ENCODE peak calls at places on chromosomes 12 and 14, in five cellular contexts. D, J, K, O and Y are unnamed samples.

GRCh38 chr12:65121049-65121955 is at the start of gene WIF1:
- DNase-seq in D (no peak), K (peak), O (no peak), J (peak), Y (no peak)

GRCh38 chr14:44833376-44833775 is 128.4 kb downstream of the KLHL28 start:
- DNase-seq in K (no peak), O (no peak), J (peak), D (peak), Y (no peak)

GRCh38 chr12:89649139-89649538 is 59.5 kb downstream of the ATP2B1 start:
- DNase-seq in K (no peak), O (no peak), J (no peak), D (no peak), Y (no peak)

GRCh38 chr12:54229624-54230212 is 40.9 kb upstream of the SMUG1 start:
- DNase-seq in J (peak), D (peak), O (peak), K (no peak), Y (peak)

GRCh38 chr14:91284146-91284790 is 39.8 kb upstream of the GPR68 start:
- DNase-seq in D (peak), O (peak), K (no peak), J (peak), Y (peak)

GRCh38 chr14:99649219-99649618 is 4.3 kb downstream of the HHIPL1 start:
- DNase-seq in K (no peak), J (peak), D (peak), O (no peak), Y (no peak)

GRCh38 chr14:67187210-67187609 is 2.0 kb upstream of the GARIN2 start:
- DNase-seq in D (peak), J (peak), K (no peak), O (no peak), Y (peak)

GRCh38 chr14:96735509-96735908 is 61.7 kb upstream of the VRK1 start:
- DNase-seq in K (no peak), J (no peak), O (no peak), D (no peak), Y (no peak)

GRCh38 chr14:24275524-24276139 is 4.2 kb upstream of the RABGGTA start:
- DNase-seq in K (no peak), O (no peak), D (no peak), J (no peak), Y (no peak)

GRCh38 chr12:110042260-110042659 is 6.1 kb downstream of the C12orf76 start:
- DNase-seq in K (no peak), O (no peak), D (no peak), J (no peak), Y (no peak)

GRCh38 chr12:93839076-93839475 is 161.9 kb downstream of the CRADD start:
- DNase-seq in J (no peak), D (no peak), O (no peak), K (no peak), Y (no peak)

GRCh38 chr14:104557086-104557485 is 22.5 kb upstream of the C14orf180 start:
- DNase-seq in O (no peak), J (no peak), K (no peak), D (no peak), Y (no peak)

GRCh38 chr12:117393656-117394055 is 32.2 kb upstream of the NOS1 start:
- DNase-seq in O (no peak), D (no peak), K (no peak), J (no peak), Y (no peak)

GRCh38 chr14:24677956-24678355 is 44.0 kb upstream of the GZMB start:
- DNase-seq in J (no peak), K (no peak), O (no peak), D (no peak), Y (no peak)

GRCh38 chr12:71865166-71865713 is 25.7 kb downstream of the TBC1D15 start:
- DNase-seq in J (peak), D (peak), O (peak), K (no peak), Y (peak)

GRCh38 chr12:118439068-118439467 is 62.7 kb downstream of the SUDS3 start:
- DNase-seq in J (no peak), D (no peak), K (no peak), O (no peak), Y (no peak)

GRCh38 chr14:100898935-100899840 is 4.3 kb downstream of the RTL1 start:
- DNase-seq in O (no peak), D (no peak), K (no peak), J (no peak), Y (no peak)

GRCh38 chr12:64180951-64181350 is 41.1 kb downstream of the KICS2 start:
- DNase-seq in D (peak), O (no peak), J (peak), K (no peak), Y (no peak)

GRCh38 chr12:47032644-47033043 is 46.8 kb upstream of the PCED1B start:
- DNase-seq in O (no peak), D (peak), J (peak), K (no peak), Y (no peak)

GRCh38 chr12:93062100-93062419 is 133.0 kb upstream of the EEA1 start:
- DNase-seq in D (no peak), K (no peak), J (no peak), O (no peak), Y (no peak)

GRCh38 chr12:52634266-52635056 is 16.1 kb upstream of the KRT73 start:
- DNase-seq in O (no peak), D (no peak), J (no peak), K (no peak), Y (no peak)

GRCh38 chr12:42587564-42588307 is 1.8 kb downstream of the PRICKLE1 start:
- DNase-seq in O (no peak), D (no peak), J (no peak), K (no peak), Y (no peak)

GRCh38 chr12:78087363-78087675 is 256.6 kb downstream of the NAV3 start:
- DNase-seq in O (no peak), D (peak), J (no peak), K (no peak), Y (no peak)

GRCh38 chr14:34713681-34714319 is 593 bp downstream of the CFL2 start:
- DNase-seq in D (peak), O (no peak), K (peak), J (peak), Y (no peak)

GRCh38 chr12:52636189-52636588 is 15.8 kb downstream of the KRT2 start:
- DNase-seq in J (no peak), D (no peak), O (no peak), K (no peak), Y (no peak)

GRCh38 chr14:104614126-104614812 is 9.7 kb upstream of the TMEM179 start:
- DNase-seq in D (no peak), K (no peak), O (no peak), J (no peak), Y (no peak)

GRCh38 chr12:49672351-49673181 is 34.6 kb downstream of the FMNL3 start:
- DNase-seq in J (no peak), D (no peak), O (no peak), K (no peak), Y (no peak)
- H3K4me3 ChIP-seq in J (no peak), D (no peak), O (no peak), K (no peak), Y (no peak)

GRCh38 chr12:69225251-69225910 is 14.0 kb upstream of the CPSF6 start:
- DNase-seq in D (peak), K (no peak), O (no peak), J (no peak), Y (no peak)
- TF ChIP-seq CTCF in D (no peak), K (no peak), O (no peak), J (no peak), Y (no peak)

GRCh38 chr14:32495435-32495734 is 166.3 kb downstream of the AKAP6 start:
- DNase-seq in J (no peak), D (no peak), O (no peak), K (no peak), Y (no peak)
- H3K4me3 ChIP-seq in J (no peak), D (no peak), O (no peak), K (no peak), Y (peak)

GRCh38 chr12:2796187-2796663 is 1.5 kb downstream of the FKBP4 start:
- DNase-seq in J (no peak), D (peak), K (no peak), O (no peak), Y (no peak)
- TF ChIP-seq CTCF in J (no peak), D (no peak), K (no peak), O (peak), Y (no peak)

GRCh38 chr14:61766136-61766535 is 3.9 kb downstream of the SNAPC1 start:
- DNase-seq in D (no peak), K (no peak), J (no peak), O (no peak), Y (no peak)

GRCh38 chr14:61761959-61762786 is at the start of gene SNAPC1:
- DNase-seq in O (peak), J (peak), K (peak), D (peak), Y (peak)

GRCh38 chr14:61761557-61761956 is 663 bp upstream of the SNAPC1 start:
- DNase-seq in O (no peak), J (no peak), K (no peak), D (no peak), Y (no peak)

GRCh38 chr14:61765225-61765943 is 3.2 kb downstream of the SNAPC1 start:
- DNase-seq in K (no peak), D (peak), O (no peak), J (no peak), Y (no peak)

GRCh38 chr14:61764342-61765122 is 2.3 kb downstream of the SNAPC1 start:
- DNase-seq in J (no peak), O (no peak), K (no peak), D (peak), Y (no peak)
- H3K4me3 ChIP-seq in J (peak), O (peak), K (no peak), D (no peak), Y (peak)

GRCh38 chr12:114480309-114481199 is 74.6 kb upstream of the TBX5 start:
- DNase-seq in K (no peak), J (peak), D (peak), O (no peak), Y (no peak)

GRCh38 chr12:114478891-114479290 is 72.9 kb upstream of the TBX5 start:
- DNase-seq in J (no peak), K (no peak), D (no peak), O (no peak), Y (no peak)

GRCh38 chr12:114473717-114474116 is 67.8 kb upstream of the TBX5 start:
- DNase-seq in O (no peak), K (no peak), J (no peak), D (no peak), Y (no peak)

GRCh38 chr12:114479831-114480230 is 73.9 kb upstream of the TBX5 start:
- DNase-seq in J (no peak), K (no peak), O (no peak), D (no peak), Y (no peak)

GRCh38 chr12:114476159-114476558 is 70.2 kb upstream of the TBX5 start:
- DNase-seq in K (no peak), D (peak), J (peak), O (peak), Y (peak)
- TF ChIP-seq CTCF in K (no peak), D (peak), J (peak), O (peak), Y (peak)